ENCODE peak calls at places on chromosomes 7 and 10, in seven cellular contexts. Y, J, E, L, H, R and A are unnamed samples.

GRCh38 chr10:63132651-63133055 is 475 bp upstream of the NRBF2 start:
- DNase-seq in Y (no peak), J (no peak), E (no peak), L (no peak), H (no peak), R (no peak), A (no peak)

GRCh38 chr10:109913351-109913902 is 9.9 kb downstream of the XPNPEP1 start:
- DNase-seq in Y (no peak), J (no peak), E (no peak), L (no peak), H (no peak), R (no peak), A (no peak)

GRCh38 chr10:77090381-77091356 is 546.9 kb downstream of the KCNMA1 start:
- DNase-seq in Y (no peak), J (no peak), E (peak), L (no peak), H (no peak), R (no peak), A (peak)

GRCh38 chr7:64639267-64640001 is 26.5 kb upstream of the ZNF107 start:
- DNase-seq in Y (no peak), J (no peak), E (no peak), L (no peak), H (no peak), R (no peak), A (peak)

GRCh38 chr10:95517536-95518454 is 43.4 kb downstream of the SORBS1 start:
- DNase-seq in Y (no peak), J (no peak), E (no peak), L (no peak), H (no peak), R (no peak), A (peak)

GRCh38 chr7:45443263-45443662 is 130.9 kb upstream of the ADCY1 start:
- DNase-seq in Y (no peak), J (no peak), E (no peak), L (no peak), H (no peak), R (no peak), A (no peak)

GRCh38 chr7:113371376-113372043 is 253.2 kb upstream of the SMIM30 start:
- DNase-seq in Y (peak), J (peak), E (no peak), L (no peak), H (no peak), R (no peak), A (no peak)

GRCh38 chr7:45716380-45717203 is 142.4 kb downstream of the ADCY1 start:
- DNase-seq in Y (no peak), J (no peak), E (no peak), L (no peak), H (peak), R (no peak), A (no peak)

GRCh38 chr7:90488220-90488619 is 18.8 kb downstream of the PTTG1IP2 start:
- DNase-seq in Y (no peak), J (no peak), E (no peak), L (no peak), H (peak), R (no peak), A (no peak)

GRCh38 chr10:107971973-107972372 is 807.5 kb upstream of the SORCS1 start:
- DNase-seq in Y (no peak), J (no peak), E (no peak), L (no peak), H (no peak), R (no peak), A (no peak)

GRCh38 chr7:8638076-8638475 is 204.7 kb downstream of the NXPH1 start:
- DNase-seq in Y (no peak), J (no peak), E (peak), L (no peak), H (no peak), R (no peak), A (peak)

GRCh38 chr10:78579995-78580394 is 488.8 kb upstream of the ZMIZ1 start:
- DNase-seq in Y (peak), J (no peak), E (peak), L (no peak), H (no peak), R (no peak), A (peak)

GRCh38 chr7:136251826-136252225 is 274.7 kb upstream of the MTPN start:
- DNase-seq in Y (peak), J (no peak), E (no peak), L (no peak), H (no peak), R (no peak), A (no peak)

GRCh38 chr7:13725591-13725990 is 263.9 kb downstream of the ETV1 start:
- DNase-seq in Y (no peak), J (no peak), E (no peak), L (no peak), H (no peak), R (no peak), A (no peak)

GRCh38 chr10:67043041-67043440 is 117.2 kb downstream of the LRRTM3 start:
- DNase-seq in Y (no peak), J (no peak), E (no peak), L (no peak), H (no peak), R (no peak), A (no peak)

GRCh38 chr10:30861976-30862375 is 169.7 kb downstream of the ZNF438 start:
- DNase-seq in Y (no peak), J (no peak), E (no peak), L (no peak), H (peak), R (no peak), A (no peak)

GRCh38 chr10:123512881-123513822 is 153.0 kb upstream of the GPR26 start:
- DNase-seq in Y (no peak), J (no peak), E (no peak), L (no peak), H (no peak), R (no peak), A (peak)

GRCh38 chr10:110207805-110208613 is 604 bp downstream of the MXI1 start:
- DNase-seq in Y (peak), J (no peak), E (no peak), L (no peak), H (peak), R (no peak), A (peak)